ENCODE peak calls at places on chromosomes 3 and 15, in nine cellular contexts. C, X, V, E, U, D, F, W and Q are unnamed samples.

GRCh38 chr3:189325454-189325853 is 153.7 kb downstream of the TPRG1 start:
- DNase-seq in C (no peak), X (no peak), V (peak; percentile 24), E (no peak), U (no peak), D (no peak), F (no peak), W (no peak), Q (no peak)

GRCh38 chr15:32878342-32878741 is 160.5 kb downstream of the GREM1 start:
- DNase-seq in C (no peak), X (no peak), V (no peak), E (no peak), U (no peak), D (no peak), F (no peak), W (no peak), Q (no peak)

GRCh38 chr3:77329161-77329560 is 289.3 kb downstream of the ROBO2 start:
- DNase-seq in C (no peak), X (no peak), V (peak; percentile 0), E (no peak), U (no peak), D (no peak), F (no peak), W (peak; percentile 64), Q (no peak)

GRCh38 chr15:90780916-90781315 is 63.8 kb downstream of the BLM start:
- DNase-seq in C (no peak), X (no peak), V (no peak), E (no peak), U (no peak), D (no peak), F (no peak), W (no peak), Q (no peak)

GRCh38 chr15:34942363-34942762 is 27.2 kb downstream of the AQR start:
- DNase-seq in C (no peak), X (no peak), V (peak; percentile 82), E (no peak), U (no peak), D (no peak), F (no peak), W (no peak), Q (peak; percentile 53)

GRCh38 chr3:169759256-169759655 is 5.6 kb downstream of the TERC start:
- DNase-seq in C (no peak), X (no peak), V (peak; percentile 78), E (no peak), U (no peak), D (no peak), F (no peak), W (no peak), Q (no peak)

GRCh38 chr15:41490355-41490754 is 3.3 kb upstream of the ITPKA start:
- DNase-seq in C (no peak), X (peak; percentile 71), V (peak; percentile 98), E (no peak), U (no peak), D (no peak), F (no peak), W (peak; percentile 93), Q (peak; percentile 81)

GRCh38 chr3:125220183-125220582 is 7.6 kb upstream of the SLC12A8 start:
- DNase-seq in C (no peak), X (no peak), V (no peak), E (no peak), U (no peak), D (no peak), F (no peak), W (no peak), Q (no peak)

GRCh38 chr3:135908225-135908624 is 57.3 kb upstream of the PPP2R3A start:
- DNase-seq in C (no peak), X (no peak), V (peak; percentile 35), E (no peak), U (no peak), D (no peak), F (no peak), W (no peak), Q (no peak)

GRCh38 chr15:90037510-90037860 is 36.4 kb downstream of the ZNF710 start:
- DNase-seq in C (no peak), X (no peak), V (peak; percentile 70), E (no peak), U (no peak), D (no peak), F (no peak), W (no peak), Q (no peak)

GRCh38 chr15:93462690-93463089 is 373.7 kb upstream of the RGMA start:
- DNase-seq in C (no peak), X (no peak), V (no peak), E (no peak), U (no peak), D (no peak), F (no peak), W (no peak), Q (no peak)

GRCh38 chr15:34001536-34001935 is 33.2 kb downstream of the CHRM5 start:
- DNase-seq in C (no peak), X (no peak), V (no peak), E (no peak), U (no peak), D (no peak), F (no peak), W (peak; percentile 28), Q (no peak)

GRCh38 chr3:11671648-11672100 is 28.0 kb upstream of the VGLL4 start:
- DNase-seq in C (no peak), X (no peak), V (peak; percentile 72), E (peak; percentile 29), U (no peak), D (no peak), F (peak; percentile 37), W (peak; percentile 59), Q (peak; percentile 43)

GRCh38 chr15:47587938-47588817 is 129.1 kb upstream of the SEMA6D start:
- DNase-seq in C (no peak), X (no peak), V (peak; percentile 17), E (peak; percentile 23), U (no peak), D (no peak), F (no peak), W (no peak), Q (no peak)

GRCh38 chr15:31977812-31978662 is 52.3 kb upstream of the CHRNA7 start:
- DNase-seq in C (no peak), X (peak; percentile 17), V (peak; percentile 18), E (peak; percentile 53), U (peak; percentile 13), D (peak; percentile 86), F (no peak), W (no peak), Q (peak; percentile 12)

GRCh38 chr15:84747423-84748273 is 744 bp upstream of the ZNF592 start:
- DNase-seq in C (peak; percentile 27), X (no peak), V (peak; percentile 71), E (peak; percentile 79), U (peak; percentile 58), D (peak; percentile 74), F (peak; percentile 70), W (no peak), Q (no peak)

DNA sequence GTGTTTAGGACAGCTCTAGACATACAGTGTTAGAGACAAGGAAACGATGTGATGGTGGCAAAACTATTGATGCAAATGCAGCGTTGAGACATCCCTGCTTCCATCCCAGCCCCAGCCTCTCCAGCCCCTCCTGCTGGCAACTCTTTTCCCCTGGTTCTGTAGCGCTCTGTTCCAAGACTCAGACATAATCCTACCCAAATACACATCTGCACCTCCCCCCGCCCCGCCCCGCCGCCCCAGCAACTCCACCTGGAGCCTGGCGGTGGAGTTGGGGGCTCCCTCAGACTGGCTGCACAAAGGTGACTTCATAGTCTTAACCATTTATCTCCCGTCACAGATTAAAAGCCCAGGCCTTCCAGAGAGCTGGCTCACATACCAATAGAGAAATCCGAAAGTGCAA is 7.2 kb upstream of the SEC22A start:
- DNase-seq in C (no peak), X (no peak), V (no peak), E (no peak), U (no peak), D (peak; percentile 56), F (no peak), W (no peak), Q (no peak)
- TF ChIP-seq CTCF in C (no peak), X (peak; percentile 64), V (peak; percentile 63), E (peak; percentile 49), U (no peak), D (no peak), F (no peak), W (peak; percentile 61), Q (peak; percentile 54)

DNA sequence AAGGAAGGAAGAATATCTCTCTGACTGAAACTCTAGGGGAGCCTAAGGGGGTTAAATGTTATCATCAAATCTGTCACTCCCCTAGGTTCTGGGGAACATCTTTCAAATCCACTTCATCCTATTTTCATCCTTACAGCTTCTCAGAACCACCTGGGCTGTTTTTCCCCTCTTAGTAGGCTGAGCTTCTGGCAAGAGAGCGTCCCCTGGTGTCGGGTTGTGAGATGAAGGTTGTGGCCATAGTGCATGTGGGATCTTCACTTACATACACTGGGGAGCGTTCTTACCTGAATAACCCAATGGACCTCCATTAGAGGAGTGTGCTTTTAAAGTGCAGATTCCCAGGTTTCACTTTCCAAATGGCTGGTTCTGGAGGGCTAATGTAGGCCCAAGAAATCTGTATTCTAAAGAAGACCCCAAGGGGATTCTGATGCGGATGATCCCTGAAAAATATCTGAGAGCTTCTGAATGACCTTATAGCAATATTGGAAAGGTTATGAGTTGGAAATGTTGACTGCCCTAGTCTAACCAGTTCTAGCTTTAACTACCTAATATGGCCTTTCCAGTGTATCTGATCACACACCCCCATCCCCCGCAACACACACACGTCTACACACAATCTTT is 663.7 kb downstream of the AGBL1 start:
- DNase-seq in C (no peak), X (peak; percentile 12), V (peak; percentile 6), E (peak; percentile 25), U (peak; percentile 25), D (peak; percentile 76), F (no peak), W (no peak), Q (no peak)
- TF ChIP-seq CTCF in C (no peak), X (peak; percentile 70), V (peak; percentile 21), E (peak; percentile 59), U (peak; percentile 56), D (peak; percentile 78), F (peak; percentile 12), W (no peak), Q (peak; percentile 28)

GRCh38 chr3:122387709-122388108 is 3.7 kb downstream of the FAM162A start:
- DNase-seq in C (no peak), X (no peak), V (no peak), E (no peak), U (no peak), D (no peak), F (no peak), W (no peak), Q (no peak)

GRCh38 chr3:122383915-122384697 is at the start of gene FAM162A:
- DNase-seq in C (peak; percentile 86), X (peak; percentile 74), V (peak; percentile 82), E (peak; percentile 95), U (peak; percentile 89), D (peak; percentile 97), F (peak; percentile 94), W (peak; percentile 41), Q (peak; percentile 36)

GRCh38 chr3:122377975-122378374 is 5.1 kb downstream of the MIX23 start:
- DNase-seq in C (no peak), X (no peak), V (no peak), E (no peak), U (no peak), D (no peak), F (no peak), W (no peak), Q (no peak)

GRCh38 chr3:122382888-122383666 is at the start of gene MIX23:
- DNase-seq in C (peak; percentile 72), X (peak; percentile 74), V (peak; percentile 73), E (peak; percentile 88), U (peak; percentile 71), D (peak; percentile 87), F (peak; percentile 89), W (no peak), Q (peak; percentile 34)
- TF ChIP-seq CTCF in C (peak; percentile 23), X (no peak), V (no peak), E (no peak), U (no peak), D (no peak), F (no peak), W (no peak), Q (no peak)

GRCh38 chr3:195196266-195196665 is 74.7 kb downstream of the XXYLT1 start:
- DNase-seq in C (no peak), X (no peak), V (peak; percentile 63), E (no peak), U (no peak), D (no peak), F (no peak), W (no peak), Q (no peak)
- TF ChIP-seq CTCF in C (no peak), X (no peak), V (no peak), E (no peak), U (no peak), D (no peak), F (no peak), W (peak; percentile 4), Q (peak; percentile 16)